ENCODE peak calls at places on chromosomes 11 and 22, in four cellular contexts. F is H1, I is stomach, B is colonic mucosa. A is an unnamed sample. For H3K27me3 and H3K4me1, the result is how much of the 10 kb centered on the place peaks cover.

GRCh38 chr22:18000441-18001039 is 23.8 kb downstream of the MICAL3 start:
- DNase-seq in B (peak), F (no peak), I (no peak), A (peak)

GRCh38 chr11:121645596-121645995 is 192.8 kb upstream of the SORL1-AS1 start:
- DNase-seq in B (no peak), I (no peak), F (no peak), A (no peak)

GRCh38 chr11:13462311-13462927 is 603 bp downstream of the BTBD10 start:
- DNase-seq in B (peak), F (no peak), I (peak), A (peak)

GRCh38 chr11:11178671-11179070 is 174.4 kb downstream of the CSNK2A3 start:
- DNase-seq in I (no peak), F (no peak), B (no peak), A (no peak)

GRCh38 chr11:8674859-8675258 is 7.6 kb downstream of the TRIM66 start:
- DNase-seq in F (no peak), B (no peak), I (no peak), A (no peak)

GRCh38 chr11:17026487-17027082 is 12.4 kb upstream of the PLEKHA7 start:
- DNase-seq in I (no peak), B (no peak), F (no peak), A (no peak)

GRCh38 chr11:67666676-67667489 is 7.5 kb downstream of the ALDH3B2 start:
- DNase-seq in F (no peak), I (no peak), B (no peak), A (no peak)

GRCh38 chr22:19325296-19325950 is 33.9 kb upstream of the CLTCL1 start:
- DNase-seq in I (no peak), B (no peak), F (no peak), A (no peak)

GRCh38 chr22:28424427-28425080 is 255.1 kb downstream of the TTC28 start:
- DNase-seq in I (no peak), F (no peak), B (no peak), A (no peak)

GRCh38 chr11:115721309-115722007 is 217.2 kb upstream of the CADM1 start:
- DNase-seq in F (no peak), B (no peak), I (no peak), A (no peak)

GRCh38 chr22:18975434-18976196 is 39.5 kb upstream of the PRODH start:
- DNase-seq in B (no peak), F (no peak), I (no peak), A (no peak)

GRCh38 chr11:47393163-47394049 is 15.0 kb upstream of the SLC39A13 start:
- DNase-seq in F (no peak), B (no peak), I (no peak), A (no peak)

GRCh38 chr22:29331658-29332300 is 16.3 kb upstream of the RASL10A start:
- DNase-seq in I (no peak), F (no peak), B (no peak), A (no peak)

GRCh38 chr11:120652705-120653335 is 141.3 kb downstream of the GRIK4 start:
- DNase-seq in B (no peak), F (no peak), I (no peak), A (peak)

GRCh38 chr11:35641206-35641885 is 21.2 kb upstream of the TRIM44 start:
- DNase-seq in B (no peak), I (no peak), F (no peak), A (peak)

GRCh38 chr11:2387266-2387982 is 10.3 kb downstream of the CD81 start:
- DNase-seq in B (no peak), F (no peak), I (no peak), A (no peak)

GRCh38 chr11:63832336-63832735 is 6.6 kb upstream of the MARK2 start:
- DNase-seq in B (no peak), I (no peak), F (no peak), A (no peak)

DNA sequence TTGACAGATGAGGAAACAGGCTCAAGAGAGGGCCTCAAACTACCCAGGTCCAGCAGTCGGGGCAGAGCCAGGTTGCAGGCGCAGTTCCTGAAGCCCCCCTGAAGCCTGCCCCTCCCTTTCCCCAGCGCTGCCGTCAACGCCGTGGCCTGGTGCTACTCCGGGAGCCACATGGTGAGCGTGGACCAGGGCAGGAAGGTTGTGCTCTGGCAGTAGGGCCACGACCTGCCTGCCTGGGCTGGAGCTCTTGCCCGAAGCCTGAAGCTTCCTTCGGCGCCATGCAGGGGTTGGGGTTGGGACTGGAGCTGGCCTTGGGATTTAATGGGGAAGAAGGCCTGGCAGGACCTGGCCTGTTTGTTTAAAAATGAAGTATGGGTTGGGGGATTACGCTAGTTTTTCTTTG is 15.0 kb downstream of the ATG16L2 start:
- DNase-seq in F (no peak), I (no peak), B (no peak), A (peak)
- TF ChIP-seq CTCF in F (no peak), I (no peak), B (no peak), A (no peak)

GRCh38 chr22:41975299-41976069 is 6.2 kb downstream of the SEPTIN3 start:
- DNase-seq in B (no peak), F (no peak), I (no peak), A (no peak)
- H3K27me3 ChIP-seq in B (under half), F (under half), I (half or more), A (under half)

GRCh38 chr11:123580137-123580536 is 74.3 kb downstream of the SCN3B start:
- DNase-seq in B (no peak), F (no peak), I (no peak), A (no peak)
- H3K4me1 ChIP-seq in B (under half), F (under half), I (under half), A (under half)

GRCh38 chr11:31997955-31998354 is 92.9 kb upstream of the RCN1 start:
- DNase-seq in I (no peak), B (no peak), F (no peak), A (no peak)
- TF ChIP-seq CTCF in I (no peak), B (no peak), F (peak), A (no peak)